ENCODE peak calls at places on chromosomes 5 and 9, in seven cellular contexts. V is IMR-90, D is mesenchymal stem cell, C is neuronal stem cell, F is mesendoderm, K is H9, O is trophoblast cell. Q is an unnamed sample.

GRCh38 chr5:168177831-168178450 is 113.5 kb upstream of the WWC1 start:
- DNase-seq in V (no peak), D (no peak), C (no peak), F (peak), K (peak), O (no peak), Q (no peak)

GRCh38 chr9:70563437-70564204 is 149.2 kb upstream of the KLF9 start:
- DNase-seq in V (peak), D (peak), C (no peak), F (no peak), K (no peak), O (no peak), Q (no peak)

GRCh38 chr5:108747111-108748009 is at the start of gene FER:
- DNase-seq in V (peak), D (peak), C (no peak), F (peak), K (no peak), O (peak), Q (no peak)

GRCh38 chr5:15533124-15533893 is 33.3 kb downstream of the FBXL7 start:
- DNase-seq in V (peak), D (peak), C (no peak), F (no peak), K (no peak), O (no peak), Q (no peak)

GRCh38 chr5:28896949-28897348 is 1858.6 kb upstream of the CDH9 start:
- DNase-seq in V (no peak), D (peak), C (no peak), F (peak), K (no peak), O (no peak), Q (no peak)

GRCh38 chr9:37415011-37415719 is 7.3 kb upstream of the GRHPR start:
- DNase-seq in V (peak), D (peak), C (peak), F (peak), K (peak), O (peak), Q (peak)

GRCh38 chr5:132928008-132928407 is 35.4 kb downstream of the AFF4 start:
- DNase-seq in V (no peak), D (no peak), C (no peak), F (no peak), K (no peak), O (no peak), Q (no peak)

GRCh38 chr5:149757186-149757950 is 27.3 kb downstream of the PPARGC1B start:
- DNase-seq in V (no peak), D (no peak), C (no peak), F (no peak), K (no peak), O (no peak), Q (no peak)

GRCh38 chr5:146904890-146905289 is 26.3 kb upstream of the PPP2R2B start:
- DNase-seq in V (no peak), D (no peak), C (no peak), F (no peak), K (no peak), O (no peak), Q (no peak)

GRCh38 chr5:137629646-137630045 is 106.2 kb downstream of the KLHL3 start:
- DNase-seq in V (peak), D (peak), C (peak), F (peak), K (peak), O (peak), Q (peak)

GRCh38 chr9:129267141-129267540 is 89.1 kb upstream of the IER5L start:
- DNase-seq in V (no peak), D (no peak), C (no peak), F (no peak), K (no peak), O (no peak), Q (no peak)

GRCh38 chr5:172714491-172715420 is 56.2 kb downstream of the DUSP1 start:
- DNase-seq in V (peak), D (peak), C (peak), F (peak), K (peak), O (peak), Q (no peak)

GRCh38 chr5:17216974-17217325 is 481 bp upstream of the BASP1 start:
- DNase-seq in V (peak), D (peak), C (peak), F (peak), K (peak), O (peak), Q (no peak)

GRCh38 chr9:93084471-93084881 is 11.5 kb upstream of the CARD19 start:
- DNase-seq in V (no peak), D (no peak), C (no peak), F (no peak), K (no peak), O (no peak), Q (no peak)

GRCh38 chr5:174145821-174146220 is 100.3 kb downstream of the NSG2 start:
- DNase-seq in V (no peak), D (no peak), C (peak), F (peak), K (peak), O (no peak), Q (no peak)

GRCh38 chr9:92716557-92716956 is 46.6 kb upstream of the IPPK start:
- DNase-seq in V (peak), D (peak), C (peak), F (peak), K (peak), O (peak), Q (peak)

GRCh38 chr9:34514816-34515215 is 8.0 kb downstream of the ENHO start:
- DNase-seq in V (no peak), D (no peak), C (no peak), F (no peak), K (no peak), O (no peak), Q (no peak)

GRCh38 chr9:8857330-8858249 is 1058.0 kb upstream of the DMAC1 start:
- DNase-seq in V (no peak), D (peak), C (peak), F (peak), K (peak), O (no peak), Q (peak)

GRCh38 chr9:105171076-105171475 is 73.4 kb upstream of the SLC44A1 start:
- DNase-seq in V (no peak), D (no peak), C (no peak), F (peak), K (no peak), O (no peak), Q (no peak)

DNA sequence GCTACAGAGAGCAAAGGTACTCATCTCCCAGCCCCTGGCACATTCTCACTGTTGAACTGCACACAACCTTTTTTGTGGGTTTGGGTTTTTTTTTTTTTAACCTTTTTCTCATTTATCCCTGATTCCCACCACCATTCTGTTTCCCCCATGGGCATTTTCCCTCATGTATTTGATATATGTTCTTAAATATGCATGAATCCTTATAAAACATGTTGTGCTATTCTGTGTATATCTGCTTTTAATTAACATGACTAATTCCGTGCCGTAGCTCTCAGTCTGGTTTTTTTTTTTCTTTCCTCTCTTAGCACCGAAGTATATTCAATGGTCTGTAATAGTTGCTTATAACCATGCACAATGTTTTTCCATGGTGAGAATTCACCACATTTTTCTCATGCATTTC is 204.5 kb downstream of the RGS3 start:
- DNase-seq in V (no peak), D (no peak), C (no peak), F (no peak), K (no peak), O (no peak), Q (no peak)
- H2BK5ac ChIP-seq in V (no peak), D (no peak), C (no peak), F (no peak), K (no peak), O (no peak), Q (no peak)

GRCh38 chr9:77511525-77511924 is 136.6 kb downstream of the GNA14 start:
- DNase-seq in V (no peak), D (no peak), C (no peak), F (no peak), K (no peak), O (no peak), Q (no peak)
- H2BK5ac ChIP-seq in V (no peak), D (no peak), C (no peak), F (no peak), K (no peak), O (no peak), Q (no peak)

DNA sequence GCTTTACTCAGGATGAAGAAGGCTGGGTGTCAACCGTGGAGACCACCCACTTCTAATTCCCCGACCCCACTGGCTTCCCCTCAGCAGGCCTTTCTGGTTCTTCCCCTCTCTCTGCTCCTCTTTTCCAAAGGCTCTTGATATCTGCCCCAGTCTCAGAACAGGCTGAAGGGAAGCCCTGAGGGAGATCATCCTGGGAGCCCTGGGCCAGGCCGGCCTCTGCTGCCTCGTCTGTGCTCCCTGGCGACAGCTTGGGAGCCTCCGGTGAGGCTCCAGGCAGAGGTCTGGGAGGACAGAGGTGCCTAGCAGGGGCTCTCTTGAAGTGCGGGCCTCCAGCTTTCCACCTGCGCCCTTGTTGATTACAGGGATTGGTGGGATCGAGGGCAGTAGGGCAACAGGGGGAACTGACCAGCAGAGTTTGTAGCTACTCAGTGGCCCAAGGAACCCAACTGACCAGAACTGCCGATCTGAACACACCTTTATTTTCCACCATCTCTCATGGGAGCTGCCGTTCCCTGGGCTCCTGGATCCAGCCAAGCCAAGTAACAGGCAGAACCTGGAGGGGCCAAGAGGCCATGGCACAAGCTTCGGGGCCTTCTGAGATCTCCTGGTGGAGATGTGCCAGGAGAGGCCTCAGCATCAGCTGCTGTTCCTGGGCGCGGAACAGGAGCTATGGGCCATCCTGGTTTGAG is 198.5 kb downstream of the CACNA1B start:
- DNase-seq in V (no peak), D (no peak), C (no peak), F (no peak), K (no peak), O (no peak), Q (no peak)
- H2BK5ac ChIP-seq in V (no peak), D (no peak), C (no peak), F (no peak), K (no peak), O (no peak), Q (no peak)

GRCh38 chr9:72355153-72355552 is 9.9 kb downstream of the ZFAND5 start:
- DNase-seq in V (no peak), D (peak), C (no peak), F (no peak), K (no peak), O (no peak), Q (no peak)
- H2BK5ac ChIP-seq in V (no peak), D (no peak), C (no peak), F (no peak), K (no peak), O (no peak), Q (no peak)

DNA sequence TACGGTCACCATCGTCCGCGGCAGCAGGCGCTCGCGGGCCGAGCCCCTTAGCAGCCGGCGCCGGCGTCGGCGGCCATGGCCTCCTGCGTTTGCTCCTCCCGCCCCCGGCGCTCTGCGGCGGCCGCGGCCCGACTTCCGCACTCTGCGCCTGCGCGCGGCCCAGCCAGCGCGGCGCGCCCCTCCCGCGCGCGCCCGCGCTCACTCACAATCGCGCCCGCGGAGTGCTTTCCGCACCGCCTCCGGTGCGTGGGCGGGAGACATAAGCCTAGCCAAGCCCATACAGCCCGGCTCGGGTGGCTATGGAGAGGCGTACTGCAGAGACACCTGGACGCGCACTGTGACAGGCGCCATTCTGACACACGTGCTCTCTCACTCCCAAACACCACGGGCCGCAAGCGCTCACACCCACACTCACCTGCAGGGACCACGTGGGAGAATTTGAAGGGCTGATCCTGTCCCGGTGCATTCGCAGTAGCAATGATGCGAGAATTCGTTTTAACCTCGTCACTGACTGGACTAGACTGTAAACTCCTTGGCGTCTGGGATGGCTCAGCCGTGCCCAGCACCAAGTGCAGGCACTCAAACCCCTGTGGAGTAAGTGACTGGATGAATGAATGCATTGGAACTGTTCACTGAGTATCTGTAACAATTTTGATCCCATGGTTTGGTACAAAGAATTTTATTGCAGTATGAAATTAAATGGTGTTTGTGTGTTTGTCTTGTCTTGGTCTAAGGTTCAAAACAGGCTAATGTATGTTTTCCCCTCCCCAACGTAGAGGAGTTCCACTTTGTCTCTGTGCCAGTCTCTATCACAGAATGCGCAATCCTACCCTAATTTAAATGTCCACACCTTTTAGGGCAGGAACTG is at the start of gene RNF145:
- DNase-seq in V (peak), D (peak), C (peak), F (peak), K (peak), O (peak), Q (no peak)
- H2BK5ac ChIP-seq in V (peak), D (peak), C (peak), F (peak), K (no peak), O (peak), Q (peak)

GRCh38 chr5:95530441-95530840 is 24.3 kb downstream of the SKIC3 start:
- DNase-seq in V (peak), D (peak), C (no peak), F (no peak), K (no peak), O (peak), Q (no peak)

GRCh38 chr5:95531491-95531890 is 23.3 kb downstream of the SKIC3 start:
- DNase-seq in V (no peak), D (no peak), C (no peak), F (no peak), K (no peak), O (no peak), Q (no peak)

GRCh38 chr5:95532415-95532814 is 22.4 kb downstream of the SKIC3 start:
- DNase-seq in V (no peak), D (no peak), C (no peak), F (no peak), K (no peak), O (no peak), Q (no peak)

GRCh38 chr5:95533761-95534160 is 21.0 kb downstream of the SKIC3 start:
- DNase-seq in V (peak), D (no peak), C (no peak), F (no peak), K (no peak), O (no peak), Q (no peak)

GRCh38 chr5:95533106-95533505 is 21.7 kb downstream of the SKIC3 start:
- DNase-seq in V (no peak), D (no peak), C (no peak), F (peak), K (no peak), O (peak), Q (no peak)
- H2BK5ac ChIP-seq in V (no peak), D (no peak), C (no peak), F (no peak), K (no peak), O (no peak), Q (no peak)

GRCh38 chr5:171162165-171162564 is 146.9 kb upstream of the TLX3 start:
- DNase-seq in V (no peak), D (no peak), C (no peak), F (peak), K (peak), O (no peak), Q (peak)
- H2BK5ac ChIP-seq in V (no peak), D (no peak), C (no peak), F (no peak), K (no peak), O (no peak), Q (peak)